ENCODE peak calls at places on chromosomes 4 and X, in nine cellular contexts. E is left ventricle myocardium inferior, L is cardiac muscle cell, G is HCT116, M is endothelial cell of umbilical vein, D is IMR-90, F is body of pancreas, Q is upper lobe of right lung, Y is lung. U is an unnamed sample.

GRCh38 chr4:107391630-107392028 is 328.4 kb downstream of the PAPSS1 start:
- DNase-seq in Y (no peak), E (no peak), G (no peak), M (no peak), Q (no peak), D (no peak), F (no peak), L (no peak), U (no peak)

GRCh38 chrX:70421618-70422017 is 1.5 kb upstream of the GDPD2 start:
- DNase-seq in F (no peak), Q (no peak), Y (no peak), E (no peak), G (no peak), D (no peak), M (peak), L (no peak), U (no peak)

GRCh38 chr4:44869222-44869882 is 143.0 kb upstream of the GNPDA2 start:
- DNase-seq in F (no peak), Y (no peak), G (no peak), L (no peak), D (no peak), M (no peak), E (no peak), Q (no peak), U (no peak)

GRCh38 chr4:673349-674091 is 556 bp downstream of the ATP5ME start:
- DNase-seq in D (no peak), F (peak), M (peak), Y (peak), E (peak), Q (peak), L (peak), G (no peak), U (no peak)

GRCh38 chrX:73851014-73852009 is 288.3 kb downstream of the CHIC1 start:
- DNase-seq in D (peak), M (no peak), F (no peak), Y (peak), G (no peak), L (no peak), Q (no peak), E (no peak), U (peak)

GRCh38 chr4:19300213-19300612 is 951.5 kb upstream of the SLIT2 start:
- DNase-seq in E (no peak), M (no peak), D (peak), G (no peak), F (no peak), Y (no peak), L (no peak), Q (no peak), U (no peak)

GRCh38 chrX:14630724-14631123 is 101.4 kb downstream of the GLRA2 start:
- DNase-seq in E (no peak), Y (no peak), L (no peak), D (no peak), M (no peak), F (no peak), G (no peak), Q (no peak), U (no peak)

GRCh38 chrX:129981752-129982299 is 609 bp upstream of the BCORL1 start:
- DNase-seq in D (no peak), M (no peak), Y (no peak), Q (peak), F (no peak), G (no peak), L (no peak), E (no peak), U (no peak)

GRCh38 chr4:73836373-73837269 is at the start of gene CXCL6:
- DNase-seq in F (peak), M (peak), E (peak), Y (no peak), G (no peak), Q (peak), L (peak), D (no peak), U (no peak)

GRCh38 chr4:73606465-73606974 is 13.7 kb downstream of the RASSF6 start:
- DNase-seq in D (no peak), G (no peak), Q (no peak), F (no peak), E (no peak), L (no peak), Y (no peak), M (no peak), U (no peak)

GRCh38 chrX:69109706-69110635 is 55.3 kb downstream of the PJA1 start:
- DNase-seq in Q (no peak), L (no peak), E (no peak), Y (no peak), D (peak), F (no peak), M (no peak), G (peak), U (no peak)

GRCh38 chr4:88017516-88018302 is 10.3 kb downstream of the PKD2 start:
- DNase-seq in E (no peak), Q (no peak), G (no peak), Y (no peak), D (peak), L (peak), F (no peak), M (peak), U (no peak)

GRCh38 chr4:41236046-41236445 is 20.7 kb upstream of the UCHL1 start:
- DNase-seq in F (no peak), Y (no peak), D (no peak), M (no peak), G (no peak), E (no peak), L (peak), Q (no peak), U (no peak)

GRCh38 chr4:36439556-36439955 is 158.1 kb downstream of the DTHD1 start:
- DNase-seq in G (no peak), E (no peak), M (no peak), Y (no peak), F (no peak), L (no peak), D (no peak), Q (no peak), U (no peak)

GRCh38 chr4:68267433-68267944 is 22.0 kb upstream of the TMPRSS11B start:
- DNase-seq in G (no peak), Y (no peak), E (no peak), Q (no peak), L (peak), D (peak), M (no peak), F (no peak), U (no peak)

GRCh38 chr4:932713-933070 is 432 bp downstream of the TMEM175 start:
- DNase-seq in G (no peak), Y (no peak), D (peak), Q (no peak), L (no peak), M (no peak), E (no peak), F (no peak), U (no peak)

GRCh38 chrX:71533850-71534515 is 1.1 kb downstream of the OGT start:
- DNase-seq in E (peak), F (peak), Y (peak), L (peak), D (peak), M (peak), G (no peak), Q (peak), U (peak)

GRCh38 chrX:107629533-107629909 is 1.2 kb downstream of the PRPS1 start:
- DNase-seq in D (peak), E (no peak), Q (no peak), L (peak), M (peak), Y (no peak), G (no peak), F (no peak), U (no peak)

GRCh38 chr4:178672512-178672911 is 1230.3 kb upstream of the AGA start:
- DNase-seq in E (no peak), Y (no peak), G (peak), D (no peak), Q (no peak), M (no peak), L (no peak), F (no peak), U (no peak)

GRCh38 chr4:111064342-111064993 is 441.6 kb upstream of the PITX2 start:
- DNase-seq in Q (no peak), G (peak), Y (no peak), M (no peak), F (no peak), D (peak), L (peak), E (no peak), U (no peak)

GRCh38 chr4:2947926-2948325 is 15.3 kb downstream of the NOP14 start:
- DNase-seq in D (no peak), G (no peak), Y (no peak), F (no peak), M (no peak), L (no peak), E (peak), Q (no peak), U (no peak)

GRCh38 chr4:2949782-2950125 is 13.5 kb downstream of the NOP14 start:
- DNase-seq in E (no peak), D (no peak), F (no peak), Q (no peak), L (no peak), M (no peak), G (no peak), Y (no peak), U (no peak)

GRCh38 chr4:2948895-2949781 is 14.1 kb downstream of the NOP14 start:
- DNase-seq in Y (no peak), G (peak), Q (no peak), F (no peak), M (peak), L (peak), E (no peak), D (no peak), U (no peak)

GRCh38 chr4:2944882-2945526 is 18.2 kb downstream of the NOP14 start:
- DNase-seq in G (no peak), F (no peak), M (no peak), Q (no peak), L (no peak), E (no peak), Y (no peak), D (no peak), U (no peak)

GRCh38 chr4:2946812-2947600 is 16.2 kb downstream of the NOP14 start:
- DNase-seq in G (no peak), Q (no peak), M (no peak), F (no peak), D (peak), Y (no peak), L (no peak), E (no peak), U (no peak)
- H3K27ac ChIP-seq in G (no peak), Q (no peak), M (no peak), F (no peak), D (no peak), Y (no peak), L (no peak), E (peak), U (no peak)

GRCh38 chrX:119181491-119181890 is 53.9 kb upstream of the KIAA1210 start:
- DNase-seq in L (peak), Y (no peak), F (no peak), Q (no peak), M (no peak), G (peak), E (no peak), D (no peak), U (no peak)
- TF ChIP-seq CTCF in L (peak), Y (no peak), F (peak), Q (no peak), M (peak), G (peak), E (peak), D (no peak), U (no peak)

DNA sequence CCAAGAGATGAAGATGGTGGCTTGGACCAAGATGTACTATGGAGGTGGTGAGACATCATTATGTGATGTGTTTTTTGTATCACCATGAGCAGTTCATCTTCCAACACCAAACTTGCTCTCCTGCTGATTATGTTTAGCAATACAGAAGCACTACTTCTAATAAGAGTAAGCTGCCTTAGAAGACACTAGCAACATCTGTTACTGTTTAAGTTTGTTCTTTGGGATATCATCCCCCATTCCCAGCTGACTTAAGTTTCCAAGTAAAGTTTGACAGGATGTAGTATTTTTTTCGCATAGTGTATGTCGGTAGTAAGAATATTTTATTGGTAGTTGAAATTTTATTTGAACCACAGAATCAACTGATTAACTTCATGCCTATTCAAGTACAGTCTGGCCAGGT is 123.5 kb upstream of the BMPR1B start:
- DNase-seq in M (no peak), F (no peak), Q (no peak), E (no peak), G (no peak), D (peak), L (peak), Y (no peak), U (no peak)
- H3K27ac ChIP-seq in M (no peak), F (no peak), Q (no peak), E (no peak), G (no peak), D (no peak), L (peak), Y (no peak), U (no peak)

GRCh38 chrX:77622672-77623071 is 163.3 kb downstream of the ATRX start:
- DNase-seq in M (no peak), E (no peak), G (no peak), L (no peak), D (no peak), Y (no peak), F (no peak), Q (no peak), U (no peak)

GRCh38 chrX:77628294-77629025 is 157.6 kb downstream of the ATRX start:
- DNase-seq in G (no peak), F (no peak), D (no peak), L (peak), Y (no peak), M (peak), Q (no peak), E (no peak), U (no peak)
- TF ChIP-seq CTCF in G (no peak), F (no peak), D (peak), L (no peak), Y (no peak), M (no peak), Q (no peak), E (peak), U (no peak)

GRCh38 chr4:101355767-101356702 is 8.7 kb upstream of the PPP3CA start:
- DNase-seq in D (peak), F (no peak), E (no peak), G (peak), Y (no peak), L (peak), M (peak), Q (no peak), U (no peak)

GRCh38 chr4:101355246-101355645 is 7.9 kb upstream of the PPP3CA start:
- DNase-seq in G (no peak), E (no peak), Q (no peak), F (no peak), Y (no peak), D (no peak), L (no peak), M (no peak), U (no peak)

GRCh38 chr4:101357751-101358150 is 10.4 kb upstream of the PPP3CA start:
- DNase-seq in E (no peak), M (no peak), F (no peak), D (peak), Q (no peak), Y (no peak), L (peak), G (no peak), U (no peak)

GRCh38 chr4:101356928-101357327 is 9.6 kb upstream of the PPP3CA start:
- DNase-seq in L (peak), E (no peak), D (peak), G (peak), Y (no peak), Q (no peak), M (peak), F (peak), U (no peak)
- H3K27ac ChIP-seq in L (no peak), E (no peak), D (peak), G (peak), Y (no peak), Q (no peak), M (peak), F (no peak), U (no peak)

GRCh38 chr4:141860974-141861373 is 224.6 kb downstream of the IL15 start:
- DNase-seq in D (no peak), M (no peak), E (no peak), G (peak), Q (no peak), Y (no peak), F (no peak), L (no peak), U (no peak)
- TF ChIP-seq CTCF in D (no peak), M (no peak), E (no peak), G (peak), Q (no peak), Y (no peak), F (no peak), L (no peak), U (no peak)

DNA sequence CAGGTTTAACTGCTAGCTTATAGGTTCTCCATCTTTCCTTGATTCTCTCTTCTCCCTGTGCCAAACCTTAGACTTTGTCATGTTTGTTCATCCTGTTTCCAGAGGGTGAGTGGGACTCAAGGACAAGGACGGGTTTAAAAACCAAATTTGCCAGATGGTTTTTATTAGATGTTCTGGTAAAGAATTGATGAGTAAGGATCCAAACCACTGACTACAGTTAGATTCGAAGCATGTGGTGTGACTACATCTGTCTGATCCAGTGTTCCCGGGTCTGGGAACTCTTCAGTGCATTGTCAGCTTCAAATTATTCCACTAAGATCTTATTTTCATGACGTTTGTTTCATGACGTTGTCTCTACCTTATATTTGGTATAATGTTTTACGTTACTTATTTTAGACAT is 37.5 kb downstream of the MTMR1 start:
- DNase-seq in L (no peak), Y (no peak), F (no peak), G (no peak), M (no peak), Q (no peak), E (no peak), D (peak), U (no peak)
- H3K27ac ChIP-seq in L (no peak), Y (no peak), F (no peak), G (no peak), M (no peak), Q (no peak), E (no peak), D (no peak), U (no peak)

GRCh38 chr4:10160280-10160856 is 43.8 kb upstream of the WDR1 start:
- DNase-seq in E (no peak), Y (no peak), D (peak), F (no peak), M (peak), G (peak), Q (no peak), L (peak), U (no peak)
- TF ChIP-seq CTCF in E (peak), Y (no peak), D (peak), F (peak), M (peak), G (peak), Q (peak), L (peak), U (no peak)